ENCODE peak calls at places on chromosome 7, in eight cellular contexts. One of them, this sample, is unnamed.

GRCh38 chr7:142010952-142011548 is 15.4 kb downstream of the MGAM start:
- DNase-seq in body of pancreas: no peak
- DNase-seq in GM12865: no peak
- DNase-seq in PC-3: no peak
- DNase-seq in neural crest cell: no peak
- DNase-seq in endodermal cell: no peak
- DNase-seq in thoracic aorta: no peak
- DNase-seq in Calu3: no peak
- DNase-seq in this sample: no peak

GRCh38 chr7:47326220-47326619 is 255.7 kb downstream of the TNS3 start:
- DNase-seq in endodermal cell: peak; percentile 60
- DNase-seq in body of pancreas: no peak
- DNase-seq in Calu3: no peak
- DNase-seq in thoracic aorta: no peak
- DNase-seq in GM12865: no peak
- DNase-seq in neural crest cell: no peak
- DNase-seq in PC-3: peak; percentile 31
- DNase-seq in this sample: no peak

GRCh38 chr7:80918406-80918805 is 445 bp downstream of the SEMA3C start:
- DNase-seq in body of pancreas: no peak
- DNase-seq in neural crest cell: no peak
- DNase-seq in thoracic aorta: no peak
- DNase-seq in PC-3: peak; percentile 32
- DNase-seq in endodermal cell: peak; percentile 69
- DNase-seq in GM12865: peak; percentile 17
- DNase-seq in Calu3: no peak
- DNase-seq in this sample: peak; percentile 16

GRCh38 chr7:152435384-152436278 is at the start of gene KMT2C:
- DNase-seq in body of pancreas: peak; percentile 69
- DNase-seq in PC-3: peak; percentile 45
- DNase-seq in endodermal cell: peak; percentile 78
- DNase-seq in thoracic aorta: no peak
- DNase-seq in Calu3: peak; percentile 51
- DNase-seq in neural crest cell: peak; percentile 40
- DNase-seq in GM12865: peak; percentile 68
- DNase-seq in this sample: peak; percentile 64

GRCh38 chr7:23277359-23277989 is 21.7 kb upstream of the MALSU1 start:
- DNase-seq in Calu3: peak; percentile 78
- DNase-seq in thoracic aorta: no peak
- DNase-seq in endodermal cell: peak; percentile 72
- DNase-seq in neural crest cell: peak; percentile 38
- DNase-seq in PC-3: peak; percentile 76
- DNase-seq in GM12865: peak; percentile 81
- DNase-seq in body of pancreas: peak; percentile 39
- DNase-seq in this sample: peak; percentile 31

GRCh38 chr7:17988136-17988535 is 39.5 kb downstream of the PRPS1L1 start:
- DNase-seq in Calu3: no peak
- DNase-seq in neural crest cell: no peak
- DNase-seq in endodermal cell: no peak
- DNase-seq in body of pancreas: no peak
- DNase-seq in PC-3: no peak
- DNase-seq in thoracic aorta: no peak
- DNase-seq in GM12865: no peak
- DNase-seq in this sample: no peak

GRCh38 chr7:26549281-26549943 is 257.8 kb downstream of the SNX10 start:
- DNase-seq in neural crest cell: no peak
- DNase-seq in Calu3: peak; percentile 94
- DNase-seq in body of pancreas: peak; percentile 52
- DNase-seq in thoracic aorta: no peak
- DNase-seq in GM12865: no peak
- DNase-seq in PC-3: peak; percentile 98
- DNase-seq in endodermal cell: no peak
- DNase-seq in this sample: no peak

GRCh38 chr7:143958781-143959180 is 4.1 kb downstream of the OR2F1 start:
- DNase-seq in GM12865: no peak
- DNase-seq in body of pancreas: no peak
- DNase-seq in PC-3: no peak
- DNase-seq in neural crest cell: no peak
- DNase-seq in thoracic aorta: no peak
- DNase-seq in Calu3: no peak
- DNase-seq in endodermal cell: no peak
- DNase-seq in this sample: no peak

GRCh38 chr7:94380264-94380663 is 14.4 kb upstream of the COL1A2 start:
- DNase-seq in thoracic aorta: no peak
- DNase-seq in endodermal cell: no peak
- DNase-seq in Calu3: no peak
- DNase-seq in body of pancreas: no peak
- DNase-seq in neural crest cell: no peak
- DNase-seq in PC-3: no peak
- DNase-seq in GM12865: no peak
- DNase-seq in this sample: no peak

GRCh38 chr7:36360244-36360643 is 29.4 kb upstream of the ANLN start:
- DNase-seq in neural crest cell: no peak
- DNase-seq in endodermal cell: peak; percentile 55
- DNase-seq in GM12865: no peak
- DNase-seq in Calu3: no peak
- DNase-seq in thoracic aorta: no peak
- DNase-seq in body of pancreas: no peak
- DNase-seq in PC-3: no peak
- DNase-seq in this sample: no peak

GRCh38 chr7:131400833-131401593 is 73.3 kb downstream of the MKLN1 start:
- DNase-seq in neural crest cell: no peak
- DNase-seq in Calu3: no peak
- DNase-seq in thoracic aorta: no peak
- DNase-seq in GM12865: no peak
- DNase-seq in PC-3: peak; percentile 35
- DNase-seq in body of pancreas: no peak
- DNase-seq in endodermal cell: no peak
- DNase-seq in this sample: no peak

GRCh38 chr7:43458330-43458729 is 124.6 kb upstream of the STK17A start:
- DNase-seq in endodermal cell: no peak
- DNase-seq in thoracic aorta: no peak
- DNase-seq in body of pancreas: no peak
- DNase-seq in PC-3: no peak
- DNase-seq in Calu3: no peak
- DNase-seq in neural crest cell: no peak
- DNase-seq in GM12865: no peak
- DNase-seq in this sample: no peak

DNA sequence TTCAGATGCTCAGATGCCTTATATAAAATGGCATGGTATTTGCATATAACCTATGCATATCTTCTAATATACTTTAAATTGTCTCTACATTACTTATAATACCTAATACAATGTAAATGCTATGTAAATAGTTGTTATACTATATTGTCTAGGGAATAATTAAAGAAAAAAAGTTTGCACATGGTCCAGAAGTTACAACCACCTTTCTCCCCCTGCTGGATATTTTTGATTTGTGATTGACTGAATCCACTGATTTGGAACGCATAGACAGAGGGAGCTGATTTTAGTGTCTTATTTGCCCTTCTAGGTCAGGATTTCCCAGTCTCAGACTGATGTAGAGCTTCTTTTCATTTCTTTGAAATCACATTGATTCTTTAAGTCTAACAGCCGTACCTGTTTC is 31.8 kb downstream of the MDFIC start:
- DNase-seq in PC-3: peak; percentile 27
- DNase-seq in body of pancreas: no peak
- DNase-seq in neural crest cell: no peak
- DNase-seq in Calu3: no peak
- DNase-seq in thoracic aorta: no peak
- DNase-seq in GM12865: no peak
- DNase-seq in endodermal cell: no peak
- DNase-seq in this sample: no peak
- TF ChIP-seq CTCF in PC-3: peak; percentile 41
- TF ChIP-seq CTCF in body of pancreas: no peak
- TF ChIP-seq CTCF in neural crest cell: peak; percentile 30
- TF ChIP-seq CTCF in Calu3: no peak
- TF ChIP-seq CTCF in thoracic aorta: no peak
- TF ChIP-seq CTCF in GM12865: no peak
- TF ChIP-seq CTCF in endodermal cell: no peak
- TF ChIP-seq CTCF in this sample: no peak

GRCh38 chr7:151380199-151381082 is 29.4 kb downstream of the WDR86 start:
- DNase-seq in neural crest cell: no peak
- DNase-seq in GM12865: no peak
- DNase-seq in PC-3: no peak
- DNase-seq in endodermal cell: no peak
- DNase-seq in Calu3: no peak
- DNase-seq in body of pancreas: no peak
- DNase-seq in thoracic aorta: no peak
- DNase-seq in this sample: no peak

GRCh38 chr7:151378496-151379192 is 31.2 kb downstream of the WDR86 start:
- DNase-seq in body of pancreas: no peak
- DNase-seq in neural crest cell: no peak
- DNase-seq in PC-3: no peak
- DNase-seq in thoracic aorta: no peak
- DNase-seq in Calu3: no peak
- DNase-seq in GM12865: no peak
- DNase-seq in endodermal cell: no peak
- DNase-seq in this sample: no peak

GRCh38 chr7:151379193-151379520 is 30.7 kb downstream of the WDR86 start:
- DNase-seq in endodermal cell: no peak
- DNase-seq in thoracic aorta: no peak
- DNase-seq in neural crest cell: no peak
- DNase-seq in Calu3: no peak
- DNase-seq in body of pancreas: no peak
- DNase-seq in GM12865: no peak
- DNase-seq in PC-3: no peak
- DNase-seq in this sample: no peak

GRCh38 chr7:151381083-151381332 is 28.8 kb downstream of the WDR86 start:
- DNase-seq in endodermal cell: no peak
- DNase-seq in GM12865: peak; percentile 18
- DNase-seq in thoracic aorta: no peak
- DNase-seq in body of pancreas: no peak
- DNase-seq in PC-3: no peak
- DNase-seq in Calu3: no peak
- DNase-seq in neural crest cell: no peak
- DNase-seq in this sample: no peak

DNA sequence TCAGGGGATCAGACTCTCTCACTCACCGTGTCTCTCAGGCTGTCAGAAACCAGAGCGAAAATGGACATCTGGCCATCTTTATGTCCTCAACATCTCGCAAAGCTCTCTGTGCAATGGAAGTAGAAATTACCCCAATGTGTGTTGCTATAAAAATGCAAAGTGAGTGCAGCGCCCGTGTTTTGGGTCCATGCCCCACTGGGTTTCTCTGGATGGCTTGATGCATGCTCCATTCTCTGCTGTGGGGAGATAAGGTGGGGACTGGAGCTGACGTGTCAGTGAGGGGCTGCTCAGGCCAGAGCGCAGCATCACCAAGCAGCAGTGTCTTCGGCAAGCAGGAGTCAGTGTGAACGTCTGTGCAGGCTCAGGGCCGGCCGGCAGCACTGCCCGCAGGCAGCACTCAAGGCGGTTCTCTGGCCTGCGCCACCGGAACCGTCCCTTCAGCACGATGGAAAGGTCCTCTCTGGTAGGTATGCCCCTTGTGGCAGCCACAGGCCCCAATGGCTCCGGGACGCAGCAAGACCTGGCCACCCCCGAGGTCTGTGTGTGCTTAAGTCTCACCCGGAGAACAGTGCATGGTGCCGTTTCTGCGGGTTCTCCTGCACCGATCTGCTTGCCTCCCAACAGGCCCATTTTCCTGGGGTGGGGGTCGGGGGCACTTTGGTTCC is 30.2 kb downstream of the WDR86 start:
- DNase-seq in thoracic aorta: no peak
- DNase-seq in endodermal cell: peak; percentile 78
- DNase-seq in PC-3: no peak
- DNase-seq in GM12865: no peak
- DNase-seq in Calu3: no peak
- DNase-seq in neural crest cell: no peak
- DNase-seq in body of pancreas: no peak
- DNase-seq in this sample: no peak
- TF ChIP-seq CTCF in thoracic aorta: no peak
- TF ChIP-seq CTCF in endodermal cell: peak; percentile 56
- TF ChIP-seq CTCF in PC-3: no peak
- TF ChIP-seq CTCF in GM12865: no peak
- TF ChIP-seq CTCF in Calu3: no peak
- TF ChIP-seq CTCF in neural crest cell: no peak
- TF ChIP-seq CTCF in body of pancreas: no peak
- TF ChIP-seq CTCF in this sample: no peak

GRCh38 chr7:51366172-51366728 is 49.6 kb upstream of the COBL start:
- DNase-seq in body of pancreas: no peak
- DNase-seq in Calu3: no peak
- DNase-seq in PC-3: no peak
- DNase-seq in thoracic aorta: no peak
- DNase-seq in GM12865: no peak
- DNase-seq in endodermal cell: no peak
- DNase-seq in neural crest cell: no peak
- DNase-seq in this sample: no peak

GRCh38 chr7:51367614-51367968 is 51.0 kb upstream of the COBL start:
- DNase-seq in endodermal cell: no peak
- DNase-seq in Calu3: no peak
- DNase-seq in GM12865: no peak
- DNase-seq in PC-3: no peak
- DNase-seq in thoracic aorta: no peak
- DNase-seq in neural crest cell: no peak
- DNase-seq in body of pancreas: no peak
- DNase-seq in this sample: no peak

GRCh38 chr7:51374936-51375335 is 58.3 kb upstream of the COBL start:
- DNase-seq in endodermal cell: no peak
- DNase-seq in Calu3: no peak
- DNase-seq in GM12865: no peak
- DNase-seq in thoracic aorta: no peak
- DNase-seq in body of pancreas: no peak
- DNase-seq in neural crest cell: no peak
- DNase-seq in PC-3: peak; percentile 67
- DNase-seq in this sample: no peak

GRCh38 chr7:51366930-51367613 is 50.5 kb upstream of the COBL start:
- DNase-seq in PC-3: peak; percentile 75
- DNase-seq in neural crest cell: peak; percentile 36
- DNase-seq in thoracic aorta: no peak
- DNase-seq in endodermal cell: peak; percentile 84
- DNase-seq in Calu3: peak; percentile 76
- DNase-seq in GM12865: peak; percentile 36
- DNase-seq in body of pancreas: peak; percentile 64
- DNase-seq in this sample: peak; percentile 48

DNA sequence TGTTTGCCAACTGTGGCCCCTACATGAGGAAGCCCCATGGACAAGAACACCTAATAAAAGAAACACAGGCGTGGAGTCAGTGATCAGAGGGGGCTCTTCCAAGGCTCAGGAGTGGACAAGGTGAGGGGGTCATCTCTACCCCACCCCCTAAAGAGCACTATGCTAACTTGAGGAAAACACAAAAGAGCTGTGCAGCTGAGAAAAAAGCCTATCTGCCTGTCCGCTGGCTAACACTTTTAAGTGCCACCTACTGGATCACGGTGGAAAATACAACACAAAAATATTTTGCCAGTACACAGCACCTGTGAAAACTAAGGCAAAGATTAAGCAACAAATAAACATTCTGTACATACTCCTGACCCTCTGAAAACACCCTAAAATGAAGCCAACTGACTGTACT is 53.1 kb upstream of the COBL start:
- DNase-seq in GM12865: peak; percentile 4
- DNase-seq in body of pancreas: peak; percentile 22
- DNase-seq in thoracic aorta: no peak
- DNase-seq in endodermal cell: peak; percentile 62
- DNase-seq in Calu3: peak; percentile 56
- DNase-seq in PC-3: peak; percentile 55
- DNase-seq in neural crest cell: peak; percentile 4
- DNase-seq in this sample: no peak
- TF ChIP-seq CTCF in GM12865: peak; percentile 22
- TF ChIP-seq CTCF in body of pancreas: peak; percentile 39
- TF ChIP-seq CTCF in thoracic aorta: no peak
- TF ChIP-seq CTCF in endodermal cell: peak; percentile 69
- TF ChIP-seq CTCF in Calu3: peak; percentile 56
- TF ChIP-seq CTCF in PC-3: peak; percentile 45
- TF ChIP-seq CTCF in neural crest cell: peak; percentile 65
- TF ChIP-seq CTCF in this sample: peak; percentile 36

GRCh38 chr7:99375070-99375807 is 709 bp downstream of the ARPC1B start:
- DNase-seq in Calu3: peak; percentile 74
- DNase-seq in GM12865: peak; percentile 82
- DNase-seq in PC-3: peak; percentile 78
- DNase-seq in neural crest cell: peak; percentile 30
- DNase-seq in endodermal cell: peak; percentile 85
- DNase-seq in body of pancreas: peak; percentile 71
- DNase-seq in thoracic aorta: peak; percentile 57
- DNase-seq in this sample: peak; percentile 59
- TF ChIP-seq CTCF in Calu3: no peak
- TF ChIP-seq CTCF in GM12865: no peak
- TF ChIP-seq CTCF in PC-3: no peak
- TF ChIP-seq CTCF in neural crest cell: no peak
- TF ChIP-seq CTCF in endodermal cell: no peak
- TF ChIP-seq CTCF in body of pancreas: no peak
- TF ChIP-seq CTCF in thoracic aorta: no peak
- TF ChIP-seq CTCF in this sample: no peak